ENCODE peak calls at places on chromosome 2, in ten cellular contexts. A, D, U, I, C, S, T, X, E and O are unnamed samples.

GRCh38 chr2:45681675-45682074 is 30.2 kb downstream of the PRKCE start:
- DNase-seq in A (peak), D (no peak), U (peak), I (peak), C (no peak), S (peak), T (no peak), X (peak), E (no peak), O (peak)

GRCh38 chr2:74186038-74186437 is 7.4 kb upstream of the MOB1A start:
- DNase-seq in A (no peak), D (peak), U (no peak), I (no peak), C (no peak), S (no peak), T (no peak), X (no peak), E (peak), O (no peak)

GRCh38 chr2:84879595-84880394 is 1.1 kb downstream of the TRABD2A start:
- DNase-seq in A (no peak), D (peak), U (no peak), I (no peak), C (no peak), S (no peak), T (no peak), X (no peak), E (no peak), O (no peak)

GRCh38 chr2:148479388-148479787 is 165.2 kb upstream of the EPC2 start:
- DNase-seq in A (no peak), D (no peak), U (no peak), I (no peak), C (no peak), S (no peak), T (no peak), X (no peak), E (no peak), O (no peak)

GRCh38 chr2:233064526-233065199 is 4.5 kb downstream of the INPP5D start:
- DNase-seq in A (no peak), D (no peak), U (no peak), I (no peak), C (no peak), S (no peak), T (no peak), X (no peak), E (no peak), O (no peak)

GRCh38 chr2:28586864-28587263 is 91.0 kb downstream of the PLB1 start:
- DNase-seq in A (no peak), D (no peak), U (no peak), I (no peak), C (peak), S (no peak), T (no peak), X (no peak), E (peak), O (no peak)

GRCh38 chr2:174492963-174493431 is 6.2 kb upstream of the GPR155 start:
- DNase-seq in A (no peak), D (peak), U (no peak), I (no peak), C (peak), S (no peak), T (peak), X (peak), E (peak), O (no peak)

GRCh38 chr2:151395509-151396374 is 14.0 kb upstream of the RIF1 start:
- DNase-seq in A (no peak), D (no peak), U (no peak), I (no peak), C (no peak), S (no peak), T (no peak), X (no peak), E (no peak), O (no peak)

GRCh38 chr2:178990533-178991241 is 59.2 kb downstream of the CCDC141 start:
- DNase-seq in A (no peak), D (peak), U (no peak), I (no peak), C (no peak), S (no peak), T (no peak), X (no peak), E (no peak), O (no peak)

GRCh38 chr2:102055346-102055975 is 63.7 kb downstream of the IL1R2 start:
- DNase-seq in A (no peak), D (no peak), U (no peak), I (no peak), C (no peak), S (peak), T (no peak), X (no peak), E (no peak), O (no peak)

GRCh38 chr2:14831458-14831857 is 198.9 kb downstream of the LRATD1 start:
- DNase-seq in A (no peak), D (no peak), U (no peak), I (peak), C (no peak), S (no peak), T (no peak), X (no peak), E (no peak), O (no peak)

GRCh38 chr2:36792947-36793346 is 96.4 kb downstream of the VIT start:
- DNase-seq in A (no peak), D (no peak), U (no peak), I (no peak), C (no peak), S (no peak), T (no peak), X (no peak), E (no peak), O (no peak)

GRCh38 chr2:112793449-112793978 is 9.2 kb upstream of the IL1A start:
- DNase-seq in A (no peak), D (no peak), U (no peak), I (no peak), C (no peak), S (peak), T (no peak), X (no peak), E (no peak), O (no peak)

GRCh38 chr2:103138123-103138886 is 376.5 kb downstream of the TMEM182 start:
- DNase-seq in A (no peak), D (no peak), U (no peak), I (no peak), C (no peak), S (no peak), T (no peak), X (no peak), E (no peak), O (no peak)

GRCh38 chr2:118091140-118091478 is 2.8 kb downstream of the INSIG2 start:
- DNase-seq in A (no peak), D (no peak), U (no peak), I (no peak), C (no peak), S (no peak), T (no peak), X (no peak), E (no peak), O (no peak)

GRCh38 chr2:215624423-215624829 is 188.6 kb upstream of the FN1 start:
- DNase-seq in A (no peak), D (no peak), U (no peak), I (no peak), C (no peak), S (peak), T (no peak), X (peak), E (no peak), O (peak)

GRCh38 chr2:212538156-212539144 is at the start of gene ERBB4:
- DNase-seq in A (no peak), D (no peak), U (peak), I (no peak), C (no peak), S (no peak), T (no peak), X (peak), E (no peak), O (no peak)

GRCh38 chr2:224438726-224439125 is 36.8 kb upstream of the FAM124B start:
- DNase-seq in A (no peak), D (no peak), U (no peak), I (no peak), C (no peak), S (no peak), T (no peak), X (no peak), E (no peak), O (no peak)

GRCh38 chr2:117948585-117948984 is 65.3 kb downstream of the CCDC93 start:
- DNase-seq in A (no peak), D (no peak), U (no peak), I (no peak), C (no peak), S (no peak), T (no peak), X (no peak), E (no peak), O (no peak)